ENCODE peak calls at places on chromosome 19, in ten cellular contexts. L, S, D, C, M, E, B, N, P and T are unnamed samples.

GRCh38 chr19:32676186-32676894 is 692 bp downstream of the RGS9BP start:
- DNase-seq in C (peak; percentile 12), E (peak; percentile 53), N (no peak), B (no peak), L (no peak), P (no peak), M (no peak), S (no peak), D (no peak), T (no peak)

GRCh38 chr19:9586764-9587163 is 2.5 kb upstream of the ZNF121 start:
- DNase-seq in E (peak; percentile 45), N (peak; percentile 96), B (no peak), M (peak; percentile 28), D (peak; percentile 46), S (peak; percentile 45), L (peak; percentile 66), P (peak; percentile 51), C (peak; percentile 75), T (peak; percentile 59)

GRCh38 chr19:42250666-42251531 is 4.0 kb downstream of the ERF start:
- DNase-seq in M (peak; percentile 46), C (no peak), D (no peak), E (no peak), N (no peak), B (no peak), L (peak; percentile 51), P (no peak), S (no peak), T (no peak)

GRCh38 chr19:50501568-50502475 is 9.2 kb downstream of the JOSD2 start:
- DNase-seq in B (no peak), L (no peak), M (peak; percentile 75), D (no peak), S (no peak), C (peak; percentile 90), P (no peak), E (no peak), N (no peak), T (no peak)

GRCh38 chr19:43784981-43785808 is 4.4 kb upstream of the KCNN4 start:
- DNase-seq in S (peak; percentile 70), P (peak; percentile 80), L (peak; percentile 70), M (no peak), E (peak; percentile 77), D (no peak), N (peak; percentile 84), B (no peak), C (peak; percentile 75), T (no peak)

GRCh38 chr19:51501594-51502263 is at the start of gene SIGLEC12:
- DNase-seq in S (no peak), P (no peak), E (no peak), L (no peak), B (no peak), M (peak; percentile 33), N (no peak), D (no peak), C (no peak), T (no peak)

GRCh38 chr19:4970558-4971423 is 1.9 kb downstream of the KDM4B start:
- DNase-seq in C (peak; percentile 43), B (no peak), S (no peak), N (peak; percentile 49), E (no peak), L (peak; percentile 26), D (no peak), P (peak; percentile 5), M (peak; percentile 53), T (no peak)

GRCh38 chr19:44548736-44549135 is 19.3 kb upstream of the CEACAM20 start:
- DNase-seq in E (no peak), P (no peak), C (no peak), M (no peak), B (no peak), S (peak; percentile 13), N (peak; percentile 15), D (no peak), L (no peak), T (no peak)

GRCh38 chr19:55383789-55384575 is at the start of gene TMEM238:
- DNase-seq in C (peak; percentile 81), P (no peak), D (peak; percentile 58), N (peak; percentile 71), S (no peak), B (no peak), M (peak; percentile 46), E (peak; percentile 90), L (peak; percentile 73), T (peak; percentile 47)
- TF ChIP-seq CTCF in C (no peak), P (no peak), D (no peak), N (no peak), S (peak; percentile 59), B (peak; percentile 45), M (peak; percentile 45), E (peak; percentile 37), L (peak; percentile 19), T (no peak)

DNA sequence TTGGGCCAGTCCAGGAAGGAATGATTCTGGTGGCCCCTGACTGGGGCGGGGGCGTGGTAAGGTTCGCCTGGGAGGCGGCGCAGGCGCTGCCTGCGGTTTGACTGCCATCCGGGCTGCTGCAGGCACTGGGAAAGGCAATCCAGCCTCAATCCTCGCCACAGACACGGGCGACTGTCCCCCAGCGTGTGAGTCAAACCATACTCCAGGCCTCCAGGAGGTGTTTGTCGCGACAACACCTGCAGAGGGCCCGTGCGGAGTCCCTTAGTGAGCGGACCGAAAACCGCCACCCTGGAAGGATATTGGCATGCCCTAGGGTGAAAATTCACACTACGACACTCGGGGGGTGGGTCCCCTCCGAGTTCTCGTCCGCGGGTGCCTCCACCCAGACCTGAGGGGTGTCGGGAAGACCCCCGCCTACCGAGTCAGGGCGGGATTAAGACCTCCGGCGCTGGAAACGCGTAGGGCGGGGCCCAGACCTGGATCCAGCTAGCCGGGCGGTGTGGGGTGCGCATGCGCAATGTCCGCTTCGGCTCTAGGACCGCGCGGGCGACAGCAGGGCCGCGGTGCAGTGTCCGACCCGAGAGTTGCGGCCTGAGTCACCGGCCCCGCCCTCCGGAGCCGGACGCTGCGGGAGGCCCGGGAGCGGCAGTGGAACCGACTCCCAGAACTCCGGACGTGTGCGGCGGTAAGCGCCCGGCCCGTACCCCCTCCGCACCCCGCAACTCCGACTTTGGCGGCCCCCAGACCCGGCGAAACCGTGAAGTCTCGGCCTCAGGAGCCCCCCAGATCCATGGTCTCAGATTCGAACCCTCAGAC is at the start of gene CAPNS1:
- DNase-seq in M (peak; percentile 99), C (peak; percentile 99), L (peak; percentile 97), P (peak; percentile 90), E (peak; percentile 98), B (peak; percentile 92), D (peak; percentile 93), N (peak; percentile 94), S (peak; percentile 94), T (peak; percentile 91)
- TF ChIP-seq CTCF in M (peak; percentile 39), C (peak; percentile 8), L (peak; percentile 25), P (no peak), E (no peak), B (peak; percentile 24), D (no peak), N (no peak), S (no peak), T (no peak)

GRCh38 chr19:3441986-3442329 is 38.4 kb downstream of the SMIM24 start:
- DNase-seq in M (no peak), S (no peak), C (no peak), L (no peak), B (no peak), P (no peak), N (no peak), D (no peak), E (no peak), T (no peak)

GRCh38 chr19:3442487-3443071 is 37.7 kb downstream of the SMIM24 start:
- DNase-seq in P (no peak), S (no peak), E (no peak), D (no peak), N (no peak), M (no peak), L (no peak), C (no peak), B (no peak), T (no peak)

GRCh38 chr19:3441089-3441985 is 39.0 kb downstream of the SMIM24 start:
- DNase-seq in B (no peak), D (no peak), P (no peak), S (no peak), N (no peak), M (no peak), C (no peak), E (no peak), L (no peak), T (no peak)

GRCh38 chr19:3444695-3445234 is 35.6 kb downstream of the SMIM24 start:
- DNase-seq in P (no peak), L (no peak), S (no peak), E (no peak), M (no peak), N (no peak), B (no peak), D (no peak), C (no peak), T (no peak)

DNA sequence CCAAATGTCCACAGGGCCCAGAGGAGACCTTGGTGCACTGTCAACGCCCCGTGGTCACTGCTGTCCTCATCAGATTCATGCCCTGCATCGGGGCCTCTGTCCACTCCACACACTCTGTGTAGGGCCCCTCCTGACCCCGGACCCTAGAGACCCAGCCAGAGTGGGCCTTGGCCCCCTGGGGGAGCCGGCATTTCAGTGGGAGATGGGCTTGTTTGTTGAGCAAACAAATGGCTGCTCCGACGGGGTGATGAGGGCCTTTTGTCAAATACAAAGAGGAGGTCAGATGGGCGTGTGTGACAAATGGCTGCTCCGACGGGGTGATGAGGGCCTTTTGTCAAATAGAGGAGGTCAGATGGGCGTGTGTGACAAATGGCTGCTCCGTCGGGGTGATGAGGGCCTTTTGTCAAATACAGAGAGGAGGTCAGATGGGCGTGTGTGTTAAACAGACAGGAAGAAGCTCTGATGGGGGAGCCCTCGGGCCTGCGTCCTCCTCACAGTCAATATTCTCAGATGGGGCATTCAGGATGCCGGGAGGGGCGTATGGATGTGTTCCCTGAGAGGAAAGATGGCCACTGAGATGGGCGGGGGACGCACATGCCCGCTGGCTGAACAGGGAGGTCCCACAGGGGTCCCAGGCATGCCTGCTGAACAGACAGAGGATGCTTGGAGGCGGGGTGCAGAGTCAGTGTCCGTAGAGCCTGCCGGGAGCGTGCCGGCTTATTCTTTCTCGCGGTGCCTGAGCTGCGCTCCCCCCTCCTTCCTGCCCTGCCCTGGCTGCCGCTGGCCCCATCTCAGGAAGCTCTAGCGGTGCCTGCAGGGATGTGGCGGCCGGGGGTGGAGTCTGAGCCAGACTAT is 36.3 kb downstream of the SMIM24 start:
- DNase-seq in N (no peak), P (no peak), L (no peak), D (no peak), S (no peak), M (peak; percentile 78), E (no peak), C (peak; percentile 40), B (no peak), T (no peak)
- TF ChIP-seq CTCF in N (no peak), P (no peak), L (no peak), D (no peak), S (no peak), M (peak; percentile 20), E (no peak), C (no peak), B (no peak), T (no peak)

DNA sequence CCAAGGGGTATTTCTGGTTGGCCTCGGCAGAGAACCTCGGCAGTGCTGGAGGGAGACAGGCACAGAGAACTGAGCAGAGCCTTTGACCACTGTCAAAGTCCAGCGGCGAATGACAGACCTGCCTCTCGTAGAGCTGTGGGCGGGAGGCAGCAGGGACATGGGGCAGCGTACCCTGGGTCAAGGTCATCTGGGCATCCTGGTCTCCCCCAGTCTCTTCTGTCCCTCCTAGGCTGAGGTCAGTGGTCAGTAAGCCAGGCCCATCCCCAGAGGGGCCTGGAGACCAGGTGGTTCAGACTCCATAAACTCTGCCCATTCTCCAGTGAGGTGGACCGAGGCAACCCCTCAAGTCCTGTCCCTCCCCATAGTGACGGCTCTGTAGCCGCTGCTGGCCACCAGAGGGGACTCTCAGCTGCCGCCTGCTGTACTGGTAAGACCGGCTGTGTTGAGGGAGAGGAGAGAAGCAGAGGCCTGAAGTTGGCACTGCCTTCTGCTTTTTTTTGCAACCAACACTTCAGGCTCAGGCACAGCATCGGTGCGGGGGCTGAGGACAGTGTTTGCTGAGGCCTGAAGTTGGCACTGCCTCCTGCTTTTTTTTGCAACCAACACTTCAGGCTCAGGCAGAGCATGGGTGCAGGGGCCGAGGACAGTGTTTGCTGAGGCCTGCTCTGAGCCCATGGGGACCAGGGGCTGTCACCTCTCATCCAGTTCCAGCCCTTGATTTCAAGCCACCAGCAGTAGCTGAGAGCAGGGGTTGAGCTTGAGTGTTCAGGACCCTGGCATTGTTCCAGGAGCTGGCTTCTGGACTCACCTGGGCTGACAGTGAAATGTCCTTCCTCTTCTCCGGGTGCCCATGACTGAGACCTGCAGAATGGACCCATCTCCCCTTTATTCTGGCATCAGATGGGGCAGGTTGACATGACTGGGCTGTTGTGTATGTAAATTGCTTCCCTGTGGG is at the start of gene PGLYRP2:
- DNase-seq in M (no peak), D (no peak), N (peak; percentile 48), P (no peak), B (no peak), E (no peak), S (no peak), C (no peak), L (peak; percentile 47), T (no peak)
- TF ChIP-seq CTCF in M (peak; percentile 48), D (no peak), N (peak; percentile 55), P (no peak), B (no peak), E (no peak), S (no peak), C (no peak), L (peak; percentile 52), T (no peak)